ENCODE peak calls at places on chromosomes 6 and 20, in four cellular contexts. X is left ventricle myocardium superior; K is effector CD8-positive, alpha-beta T cell; Y is cardiac fibroblast. M is an unnamed sample.

GRCh38 chr6:170289108-170289931 is 1.6 kb downstream of the DLL1 start:
- DNase-seq in X (no peak), K (no peak), Y (no peak), M (no peak)

GRCh38 chr6:133997267-133997666 is 44.2 kb downstream of the TBPL1 start:
- DNase-seq in Y (no peak), X (no peak), K (no peak), M (no peak)

GRCh38 chr6:42968126-42968701 is 7.7 kb downstream of the GNMT start:
- DNase-seq in Y (no peak), X (no peak), K (no peak), M (no peak)

GRCh38 chr20:57593134-57593886 is 26.9 kb downstream of the ZBP1 start:
- DNase-seq in K (no peak), Y (no peak), X (no peak), M (no peak)

GRCh38 chr20:11544029-11544678 is 373.5 kb upstream of the BTBD3 start:
- DNase-seq in Y (peak; percentile 81), X (no peak), K (no peak), M (peak; percentile 47)

GRCh38 chr6:108872001-108872974 is 24.1 kb downstream of the ARMC2 start:
- DNase-seq in K (no peak), X (no peak), Y (no peak), M (no peak)

GRCh38 chr6:38058022-38058421 is 238.5 kb downstream of the ZFAND3 start:
- DNase-seq in K (no peak), Y (no peak), X (no peak), M (no peak)

GRCh38 chr6:160931378-160932343 is 59.9 kb upstream of the MAP3K4 start:
- DNase-seq in K (no peak), X (no peak), Y (no peak), M (peak; percentile 2)

GRCh38 chr20:15863735-15864134 is 709.5 kb downstream of the KIF16B start:
- DNase-seq in Y (no peak), K (no peak), X (no peak), M (no peak)

GRCh38 chr6:27765028-27765427 is 147.2 kb downstream of the OR2B2 start:
- DNase-seq in X (no peak), Y (no peak), K (no peak), M (no peak)

GRCh38 chr6:167650730-167651129 is 176.0 kb upstream of the AFDN start:
- DNase-seq in Y (no peak), K (no peak), X (no peak), M (no peak)

GRCh38 chr20:51447097-51447764 is 95.3 kb downstream of the NFATC2 start:
- DNase-seq in Y (peak; percentile 96), K (no peak), X (peak; percentile 62), M (no peak)

GRCh38 chr6:107077710-107078109 is 37.6 kb downstream of the BEND3 start:
- DNase-seq in K (no peak), Y (no peak), X (no peak), M (no peak)

GRCh38 chr6:152054441-152054840 is 247.0 kb downstream of the ESR1 start:
- DNase-seq in K (no peak), Y (no peak), X (no peak), M (no peak)

GRCh38 chr6:95093154-95093553 is 484.2 kb upstream of the MANEA start:
- DNase-seq in K (no peak), X (no peak), Y (no peak), M (no peak)

GRCh38 chr6:149080511-149080910 is 237.0 kb upstream of the TAB2 start:
- DNase-seq in Y (peak; percentile 31), K (no peak), X (no peak), M (no peak)

GRCh38 chr6:29995346-29995777 is 53.0 kb downstream of the HLA-A start:
- DNase-seq in X (no peak), K (no peak), Y (peak; percentile 30), M (no peak)

GRCh38 chr6:128036808-128037570 is 136.1 kb upstream of the THEMIS start:
- DNase-seq in K (no peak), Y (peak; percentile 12), X (no peak), M (no peak)

GRCh38 chr6:21987501-21987957 is 309.3 kb downstream of the PRL start:
- DNase-seq in X (peak; percentile 54), K (no peak), Y (peak; percentile 96), M (no peak)

GRCh38 chr20:17768267-17768666 is 68.5 kb downstream of the BANF2 start:
- DNase-seq in Y (no peak), X (no peak), K (no peak), M (no peak)